ENCODE peak calls at places on chromosomes 7 and 10, in five cellular contexts. K, E, A, I and W are unnamed samples.

GRCh38 chr7:92246363-92247101 is 758 bp downstream of the ANKIB1 start:
- DNase-seq in A (no peak), I (peak), E (no peak), K (peak), W (no peak)

GRCh38 chr7:17244786-17245185 is 53.7 kb upstream of the AHR start:
- DNase-seq in K (no peak), I (no peak), E (no peak), A (no peak), W (no peak)

GRCh38 chr7:145360511-145361100 is 524.8 kb upstream of the TPK1 start:
- DNase-seq in I (no peak), E (peak), K (no peak), A (no peak), W (no peak)

GRCh38 chr7:6575246-6576023 is 1.8 kb upstream of the ZDHHC4 start:
- DNase-seq in K (no peak), A (no peak), E (no peak), I (no peak), W (no peak)

GRCh38 chr10:4650572-4650971 is 175.4 kb upstream of the AKR1E2 start:
- DNase-seq in E (no peak), I (peak), K (no peak), A (no peak), W (no peak)

GRCh38 chr10:3525832-3526449 is 259.1 kb downstream of the KLF6 start:
- DNase-seq in K (no peak), I (peak), A (peak), E (peak), W (no peak)

GRCh38 chr10:17527530-17528146 is 73.2 kb upstream of the ST8SIA6 start:
- DNase-seq in A (peak), K (peak), I (no peak), E (no peak), W (no peak)

GRCh38 chr10:83536426-83536825 is 602.9 kb upstream of the GHITM start:
- DNase-seq in K (no peak), I (no peak), A (no peak), E (no peak), W (no peak)

GRCh38 chr10:64859911-64860310 is 1338.7 kb downstream of the REEP3 start:
- DNase-seq in K (no peak), I (no peak), E (no peak), A (no peak), W (no peak)

GRCh38 chr10:74923556-74923955 is 97.2 kb downstream of the KAT6B start:
- DNase-seq in E (no peak), A (no peak), I (no peak), K (peak), W (no peak)

GRCh38 chr7:96679886-96680285 is 29.8 kb downstream of the SEM1 start:
- DNase-seq in E (no peak), I (no peak), A (no peak), K (peak), W (no peak)

GRCh38 chr10:46232084-46232483 is 54.7 kb upstream of the ANTXRL start:
- DNase-seq in E (no peak), I (no peak), A (no peak), K (no peak), W (no peak)

GRCh38 chr10:26952094-26952493 is 91.3 kb upstream of the ABI1 start:
- DNase-seq in I (no peak), A (no peak), E (no peak), K (no peak), W (no peak)

GRCh38 chr10:64430690-64431323 is 909.6 kb downstream of the REEP3 start:
- DNase-seq in E (no peak), A (no peak), I (peak), K (peak), W (no peak)

GRCh38 chr7:5450549-5451327 is 27.1 kb upstream of the TNRC18 start:
- DNase-seq in A (no peak), I (peak), K (peak), E (peak), W (no peak)

GRCh38 chr7:138125598-138126111 is 49.4 kb downstream of the AKR1D1 start:
- DNase-seq in A (no peak), I (no peak), K (no peak), E (no peak), W (no peak)

GRCh38 chr7:17444673-17445072 is 146.2 kb downstream of the AHR start:
- DNase-seq in I (peak), K (no peak), E (no peak), A (no peak), W (no peak)

GRCh38 chr10:50417906-50418697 is 166.8 kb upstream of the ASAH2 start:
- DNase-seq in A (peak), I (peak), E (peak), K (peak), W (no peak)
- TF ChIP-seq CTCF in A (no peak), I (no peak), E (peak), K (no peak), W (no peak)

GRCh38 chr7:1285556-1286301 is 53.1 kb downstream of the UNCX start:
- DNase-seq in A (no peak), E (peak), I (no peak), K (no peak), W (no peak)
- TF ChIP-seq CTCF in A (no peak), E (no peak), I (no peak), K (no peak), W (no peak)

GRCh38 chr7:111855161-111855841 is 293.0 kb upstream of the IMMP2L start:
- DNase-seq in K (peak), I (peak), E (no peak), A (peak), W (no peak)
- TF ChIP-seq CTCF in K (peak), I (peak), E (peak), A (peak), W (no peak)

DNA sequence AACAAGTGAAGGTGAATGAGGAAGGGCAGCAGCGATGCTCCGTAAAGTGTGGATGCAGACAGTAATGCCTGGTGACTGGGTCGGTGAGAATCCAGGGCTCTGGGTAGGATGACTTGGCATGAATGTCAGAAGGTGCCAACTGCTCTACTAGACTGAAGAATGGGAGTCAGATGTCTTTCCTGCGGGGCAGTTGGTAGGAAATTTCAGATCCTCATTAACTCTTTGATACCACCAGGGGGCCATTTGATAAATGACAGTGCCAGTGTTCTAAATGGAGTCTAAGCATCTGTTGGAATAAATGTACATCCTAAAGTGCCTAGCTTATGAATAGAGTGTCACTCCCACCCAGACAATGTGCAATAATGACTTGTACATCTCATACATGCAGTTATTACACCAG is 462.0 kb downstream of the GRM8 start:
- DNase-seq in A (no peak), K (peak), E (no peak), I (no peak), W (no peak)
- TF ChIP-seq CTCF in A (no peak), K (peak), E (no peak), I (no peak), W (no peak)

DNA sequence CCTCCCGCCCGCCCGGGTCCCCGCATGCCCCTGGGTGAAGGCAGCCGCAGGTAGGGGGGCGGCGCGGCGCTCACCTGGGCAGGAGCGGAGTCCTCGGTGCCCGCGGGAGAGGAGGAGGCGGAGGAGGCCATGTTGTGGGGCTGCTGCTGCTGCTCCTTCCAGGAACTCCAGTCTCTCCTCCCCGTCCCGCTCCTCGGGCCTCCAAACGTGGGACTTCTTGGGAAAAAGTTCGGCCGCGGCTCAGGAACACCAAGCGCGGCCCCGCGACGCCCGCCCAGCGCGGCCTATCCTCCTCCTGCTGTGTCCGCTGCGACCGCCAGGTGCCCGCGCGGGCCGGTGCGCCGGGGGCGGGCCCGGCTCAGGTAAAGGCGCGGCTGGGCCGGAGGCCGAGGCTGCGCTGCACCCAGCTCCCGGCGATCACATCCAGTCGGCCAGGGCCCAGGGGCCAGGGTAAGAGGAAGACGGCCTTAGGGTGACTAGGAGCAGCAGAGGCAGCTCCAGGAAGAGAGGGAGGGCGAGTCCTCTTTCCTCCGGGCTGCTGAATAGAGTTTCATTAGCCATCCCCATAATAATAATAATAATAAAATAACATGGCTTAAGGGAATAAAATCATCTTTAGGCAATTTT is 45.0 kb upstream of the CDK1 start:
- DNase-seq in A (no peak), I (peak), E (peak), K (peak), W (no peak)
- TF ChIP-seq CTCF in A (peak), I (peak), E (peak), K (peak), W (no peak)